ENCODE peak calls at places on chromosomes 2 and 18, in nine cellular contexts. S is CD8-positive, alpha-beta memory T cell; V is SK-N-SH; E is right lobe of liver; J is fibroblast of lung; X is testis; L is Karpas-422; N is Caco-2; D is effector memory CD4-positive, alpha-beta T cell. Z is an unnamed sample.
A peak's percentile ranks its signal among the peaks of the same experiment; 100 is the strongest.

GRCh38 chr2:10033251-10034006 is 9.9 kb upstream of the KLF11 start:
- DNase-seq in S (no peak), V (no peak), E (peak; percentile 51), J (no peak), X (no peak), L (no peak), N (no peak), D (no peak), Z (peak; percentile 43)

GRCh38 chr2:136255648-136256461 is 137.9 kb upstream of the CXCR4 start:
- DNase-seq in S (no peak), V (no peak), E (no peak), J (no peak), X (no peak), L (peak; percentile 50), N (peak; percentile 6), D (no peak), Z (no peak)

GRCh38 chr2:22600166-22600565 is 784.8 kb upstream of the KLHL29 start:
- DNase-seq in S (no peak), V (no peak), E (no peak), J (no peak), X (no peak), L (no peak), N (no peak), D (no peak), Z (peak; percentile 7)

GRCh38 chr2:16612490-16612889 is 53.1 kb downstream of the CYRIA start:
- DNase-seq in S (no peak), V (no peak), E (no peak), J (no peak), X (no peak), L (no peak), N (no peak), D (no peak), Z (no peak)

GRCh38 chr18:74244554-74244953 is 47.2 kb downstream of the CYB5A start:
- DNase-seq in S (no peak), V (no peak), E (no peak), J (no peak), X (no peak), L (peak; percentile 55), N (no peak), D (no peak), Z (no peak)

GRCh38 chr2:216142540-216142939 is 33.4 kb downstream of the XRCC5 start:
- DNase-seq in S (no peak), V (no peak), E (no peak), J (peak; percentile 91), X (no peak), L (no peak), N (no peak), D (no peak), Z (no peak)

GRCh38 chr2:48572797-48573196 is 42.8 kb downstream of the STON1 start:
- DNase-seq in S (no peak), V (peak; percentile 50), E (no peak), J (no peak), X (no peak), L (no peak), N (peak; percentile 27), D (no peak), Z (no peak)

GRCh38 chr2:159206736-159207380 is 79.6 kb downstream of the WDSUB1 start:
- DNase-seq in S (no peak), V (no peak), E (no peak), J (no peak), X (no peak), L (no peak), N (no peak), D (no peak), Z (no peak)

GRCh38 chr2:85071096-85071495 is 62.1 kb upstream of the TCF7L1 start:
- DNase-seq in S (no peak), V (no peak), E (no peak), J (peak; percentile 63), X (no peak), L (no peak), N (no peak), D (no peak), Z (no peak)

GRCh38 chr2:46376586-46377286 is 79.5 kb downstream of the EPAS1 start:
- DNase-seq in S (no peak), V (no peak), E (no peak), J (no peak), X (peak; percentile 13), L (no peak), N (no peak), D (no peak), Z (no peak)

GRCh38 chr2:218959761-218960195 is 312 bp downstream of the CDK5R2 start:
- DNase-seq in S (no peak), V (peak; percentile 61), E (no peak), J (no peak), X (no peak), L (no peak), N (no peak), D (no peak), Z (no peak)

GRCh38 chr2:120560330-120560729 is 175.3 kb upstream of the GLI2 start:
- DNase-seq in S (no peak), V (no peak), E (no peak), J (no peak), X (no peak), L (no peak), N (no peak), D (no peak), Z (no peak)

GRCh38 chr2:54628957-54629356 is 94.5 kb upstream of the EML6 start:
- DNase-seq in S (no peak), V (no peak), E (no peak), J (no peak), X (no peak), L (no peak), N (no peak), D (no peak), Z (no peak)

GRCh38 chr2:54629390-54629789 is 94.1 kb upstream of the EML6 start:
- DNase-seq in S (no peak), V (no peak), E (no peak), J (no peak), X (no peak), L (no peak), N (no peak), D (no peak), Z (no peak)

GRCh38 chr2:54628418-54628817 is 95.0 kb upstream of the EML6 start:
- DNase-seq in S (no peak), V (no peak), E (no peak), J (no peak), X (no peak), L (no peak), N (no peak), D (no peak), Z (no peak)

GRCh38 chr2:54626884-54627283 is 96.6 kb upstream of the EML6 start:
- DNase-seq in S (no peak), V (no peak), E (no peak), J (no peak), X (no peak), L (no peak), N (no peak), D (no peak), Z (no peak)

DNA sequence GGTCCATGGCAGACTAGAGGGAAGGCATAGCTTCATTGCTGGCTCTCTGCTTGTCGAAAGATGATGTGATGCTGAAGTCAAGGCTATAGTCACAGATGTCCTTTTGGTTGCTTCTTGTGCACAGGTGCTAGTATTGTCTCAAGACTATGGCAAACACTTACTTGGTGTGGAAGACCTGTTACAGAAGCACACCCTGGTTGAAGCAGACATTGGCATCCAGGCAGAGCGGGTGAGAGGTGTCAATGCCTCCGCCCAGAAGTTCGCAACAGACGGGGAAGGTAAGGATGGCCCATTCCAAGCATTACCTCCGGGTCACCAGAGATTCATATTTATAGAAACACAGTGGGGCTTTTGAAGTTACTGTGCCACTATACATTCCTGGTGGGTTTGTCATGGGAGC is 95.5 kb upstream of the EML6 start:
- DNase-seq in S (no peak), V (no peak), E (no peak), J (no peak), X (no peak), L (no peak), N (no peak), D (no peak), Z (no peak)
- H3K36me3 ChIP-seq in S (peaks cover 86% of the 10 kb centered on the region), V (peaks cover 74% of the 10 kb centered on the region), E (peaks cover 56% of the 10 kb centered on the region), J (peaks cover 43% of the 10 kb centered on the region), X (no peaks in the 10 kb centered on the region), L (no peaks in the 10 kb centered on the region), N (peaks cover 26% of the 10 kb centered on the region), D (peaks cover 95% of the 10 kb centered on the region), Z (peaks cover 71% of the 10 kb centered on the region)

GRCh38 chr2:101267671-101268656 is 15.3 kb downstream of the CNOT11 start:
- DNase-seq in S (no peak), V (no peak), E (no peak), J (no peak), X (no peak), L (no peak), N (peak; percentile 61), D (no peak), Z (no peak)

GRCh38 chr2:101265893-101266499 is 13.3 kb downstream of the CNOT11 start:
- DNase-seq in S (no peak), V (no peak), E (no peak), J (no peak), X (no peak), L (no peak), N (peak; percentile 79), D (no peak), Z (peak; percentile 41)

GRCh38 chr2:101264360-101264939 is 11.8 kb downstream of the CNOT11 start:
- DNase-seq in S (no peak), V (no peak), E (no peak), J (no peak), X (no peak), L (no peak), N (no peak), D (no peak), Z (no peak)

GRCh38 chr2:101262142-101262541 is 9.5 kb downstream of the CNOT11 start:
- DNase-seq in S (no peak), V (no peak), E (no peak), J (no peak), X (no peak), L (no peak), N (no peak), D (no peak), Z (no peak)

GRCh38 chr2:101263377-101263800 is 10.7 kb downstream of the CNOT11 start:
- DNase-seq in S (no peak), V (no peak), E (no peak), J (no peak), X (no peak), L (no peak), N (no peak), D (no peak), Z (no peak)
- H3K36me3 ChIP-seq in S (peaks cover 59% of the 10 kb centered on the region), V (peaks cover 52% of the 10 kb centered on the region), E (peaks cover 18% of the 10 kb centered on the region), J (peaks cover 14% of the 10 kb centered on the region), X (no peaks in the 10 kb centered on the region), L (peaks cover 57% of the 10 kb centered on the region), N (peaks cover 7% of the 10 kb centered on the region), D (peaks cover 77% of the 10 kb centered on the region), Z (peaks cover 14% of the 10 kb centered on the region)

GRCh38 chr18:76431437-76432273 is 63.4 kb downstream of the ZNF516 start:
- DNase-seq in S (no peak), V (no peak), E (no peak), J (no peak), X (no peak), L (no peak), N (no peak), D (no peak), Z (no peak)
- H3K36me3 ChIP-seq in S (no peaks in the 10 kb centered on the region), V (no peaks in the 10 kb centered on the region), E (no peaks in the 10 kb centered on the region), J (peaks cover 7% of the 10 kb centered on the region), X (no peaks in the 10 kb centered on the region), L (peaks cover 41% of the 10 kb centered on the region), N (no peaks in the 10 kb centered on the region), D (no peaks in the 10 kb centered on the region), Z (no peaks in the 10 kb centered on the region)

GRCh38 chr2:24818721-24819167 is 25.5 kb downstream of the CENPO start:
- DNase-seq in S (no peak), V (peak; percentile 22), E (no peak), J (peak; percentile 73), X (peak; percentile 15), L (no peak), N (no peak), D (no peak), Z (no peak)
- H3K36me3 ChIP-seq in S (peaks cover 18% of the 10 kb centered on the region), V (peaks cover 44% of the 10 kb centered on the region), E (no peaks in the 10 kb centered on the region), J (peaks cover 20% of the 10 kb centered on the region), X (no peaks in the 10 kb centered on the region), L (peaks cover 50% of the 10 kb centered on the region), N (peaks cover 2% of the 10 kb centered on the region), D (peaks cover 24% of the 10 kb centered on the region), Z (peaks cover 35% of the 10 kb centered on the region)

Z was measured in H7.